ENCODE peak calls at places on chromosomes 12 and 14, in ten cellular contexts. A is suprapubic skin, Z is breast epithelium, S is HCT116, K is HL-60, I is K562, V is GM23338, H is transverse colon, W is H1, J is HepG2. L is an unnamed sample.

GRCh38 chr12:62846506-62846905 is 88.4 kb downstream of the PPM1H start:
- DNase-seq in A (no peak), Z (no peak), S (no peak), K (peak; percentile 18), I (no peak), V (no peak), H (no peak), W (no peak), J (no peak), L (no peak)

GRCh38 chr12:57765003-57765697 is 1.7 kb downstream of the CYP27B1 start:
- DNase-seq in A (no peak), Z (peak; percentile 54), S (no peak), K (peak; percentile 34), I (no peak), V (peak; percentile 86), H (peak; percentile 64), W (peak; percentile 80), J (peak; percentile 40), L (no peak)

GRCh38 chr12:49358548-49359141 is 8.6 kb upstream of the SPATS2 start:
- DNase-seq in A (peak; percentile 44), Z (no peak), S (peak; percentile 84), K (peak; percentile 55), I (peak; percentile 70), V (peak; percentile 89), H (peak; percentile 56), W (peak; percentile 67), J (peak; percentile 72), L (no peak)

GRCh38 chr12:79737875-79738718 is 47.3 kb upstream of the PAWR start:
- DNase-seq in A (no peak), Z (no peak), S (peak; percentile 54), K (peak; percentile 7), I (peak; percentile 44), V (peak; percentile 76), H (peak; percentile 57), W (no peak), J (peak; percentile 68), L (no peak)

GRCh38 chr12:18805516-18806248 is 67.8 kb downstream of the CAPZA3 start:
- DNase-seq in A (no peak), Z (no peak), S (no peak), K (no peak), I (no peak), V (peak; percentile 69), H (no peak), W (peak; percentile 49), J (no peak), L (no peak)

GRCh38 chr14:57871487-57872080 is 5.7 kb upstream of the SLC35F4 start:
- DNase-seq in A (no peak), Z (no peak), S (peak; percentile 35), K (peak; percentile 25), I (peak; percentile 14), V (peak; percentile 77), H (no peak), W (peak; percentile 54), J (peak; percentile 26), L (no peak)

GRCh38 chr12:84397279-84397678 is 515.3 kb downstream of the SLC6A15 start:
- DNase-seq in A (no peak), Z (no peak), S (no peak), K (no peak), I (no peak), V (no peak), H (no peak), W (no peak), J (no peak), L (no peak)

GRCh38 chr12:15546102-15546701 is 223.9 kb downstream of the PTPRO start:
- DNase-seq in A (no peak), Z (no peak), S (no peak), K (no peak), I (no peak), V (no peak), H (no peak), W (no peak), J (no peak), L (no peak)

GRCh38 chr12:42728770-42729531 is 139.4 kb upstream of the PRICKLE1 start:
- DNase-seq in A (no peak), Z (no peak), S (no peak), K (no peak), I (no peak), V (no peak), H (no peak), W (no peak), J (no peak), L (no peak)

GRCh38 chr14:70655110-70655826 is 13.6 kb downstream of the TTC9 start:
- DNase-seq in A (no peak), Z (no peak), S (no peak), K (peak; percentile 84), I (no peak), V (peak; percentile 91), H (peak; percentile 68), W (peak; percentile 53), J (no peak), L (no peak)

GRCh38 chr12:6607751-6608591 is 792 bp upstream of the CHD4 start:
- DNase-seq in A (no peak), Z (no peak), S (peak; percentile 92), K (peak; percentile 68), I (peak; percentile 70), V (peak; percentile 39), H (peak; percentile 76), W (no peak), J (peak; percentile 56), L (no peak)

GRCh38 chr14:92503756-92504491 is 9.7 kb upstream of the RIN3 start:
- DNase-seq in A (peak; percentile 28), Z (no peak), S (peak; percentile 88), K (no peak), I (no peak), V (no peak), H (no peak), W (no peak), J (peak; percentile 94), L (no peak)

GRCh38 chr12:115761784-115762183 is 515.7 kb downstream of the MED13L start:
- DNase-seq in A (no peak), Z (no peak), S (no peak), K (no peak), I (no peak), V (no peak), H (no peak), W (no peak), J (no peak), L (no peak)

DNA sequence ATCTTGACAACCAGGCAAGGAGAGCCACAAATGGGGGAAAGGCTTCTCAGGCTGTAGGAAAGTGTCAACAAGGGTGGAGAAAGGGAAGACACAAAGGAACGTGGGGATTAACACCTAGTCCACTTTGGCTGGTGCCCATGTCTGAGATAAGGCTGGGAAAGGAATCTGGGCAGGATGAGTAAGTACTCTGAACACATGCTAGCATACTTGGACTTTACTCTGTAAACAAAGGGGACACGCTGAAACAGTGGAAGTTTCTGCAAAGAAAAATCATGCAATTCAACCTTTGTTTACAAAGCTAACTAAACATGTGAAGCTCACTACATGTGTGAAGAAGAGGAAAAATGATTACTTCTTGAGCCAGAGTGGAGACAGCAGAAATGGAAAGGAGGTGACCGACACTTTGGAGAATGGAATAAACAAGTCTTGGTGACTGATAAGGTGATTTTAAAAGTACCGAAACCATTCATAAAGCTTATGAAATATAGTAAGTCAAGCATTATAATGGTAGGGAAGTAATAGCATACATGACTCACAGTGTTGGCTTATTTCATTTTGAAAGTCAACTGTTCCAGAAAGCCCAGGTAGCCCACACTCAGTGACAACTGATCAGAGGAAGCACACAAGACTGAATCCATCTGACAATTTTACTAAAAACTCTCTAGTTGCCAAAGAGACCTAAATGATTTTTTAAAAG is 13.2 kb downstream of the CPNE8 start:
- DNase-seq in A (no peak), Z (no peak), S (no peak), K (no peak), I (no peak), V (no peak), H (peak; percentile 67), W (no peak), J (peak; percentile 92), L (no peak)
- TF ChIP-seq POLR2AphosphoS5 in A (no peak), Z (no peak), S (no peak), K (no peak), I (no peak), V (no peak), H (peak; percentile 63), W (no peak), J (no peak), L (no peak)

DNA sequence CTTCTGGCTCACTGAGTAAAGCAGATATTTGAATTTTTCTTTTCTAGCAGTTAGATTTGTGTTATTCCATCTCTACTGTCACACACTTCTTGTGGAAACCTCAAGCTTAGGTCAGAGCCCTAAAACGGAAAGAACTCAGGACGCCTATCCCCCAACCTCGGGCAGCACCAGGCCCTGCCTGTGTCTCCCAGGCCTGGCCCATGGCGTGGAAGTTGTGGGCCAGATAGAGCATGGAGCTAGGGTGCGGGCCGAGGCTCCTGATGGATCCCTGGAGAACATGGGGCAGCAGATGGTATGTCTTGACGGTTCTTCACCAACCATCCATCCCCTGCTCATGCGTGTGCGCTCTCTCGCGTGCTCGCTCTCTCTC is 20.6 kb downstream of the P2RX4 start:
- DNase-seq in A (no peak), Z (no peak), S (no peak), K (no peak), I (no peak), V (peak; percentile 42), H (no peak), W (no peak), J (no peak), L (no peak)
- TF ChIP-seq CTCF in A (no peak), Z (no peak), S (no peak), K (no peak), I (no peak), V (no peak), H (no peak), W (no peak), J (no peak), L (peak; percentile 16)

GRCh38 chr14:99728981-99729451 is 44.9 kb downstream of the CYP46A1 start:
- DNase-seq in A (peak; percentile 42), Z (peak; percentile 19), S (no peak), K (no peak), I (no peak), V (no peak), H (no peak), W (peak; percentile 37), J (no peak), L (peak; percentile 46)

GRCh38 chr14:99728231-99728920 is 44.3 kb downstream of the CYP46A1 start:
- DNase-seq in A (peak; percentile 55), Z (peak; percentile 43), S (no peak), K (no peak), I (no peak), V (no peak), H (no peak), W (no peak), J (no peak), L (peak; percentile 62)

GRCh38 chr14:99731536-99732435 is 47.7 kb downstream of the CYP46A1 start:
- DNase-seq in A (peak; percentile 55), Z (peak; percentile 44), S (no peak), K (no peak), I (no peak), V (no peak), H (peak; percentile 11), W (no peak), J (no peak), L (peak; percentile 80)

GRCh38 chr14:99730876-99731351 is 46.8 kb downstream of the CYP46A1 start:
- DNase-seq in A (peak; percentile 59), Z (peak; percentile 50), S (no peak), K (no peak), I (no peak), V (no peak), H (no peak), W (no peak), J (no peak), L (peak; percentile 83)

GRCh38 chr14:99729991-99730875 is 46.1 kb downstream of the CYP46A1 start:
- DNase-seq in A (peak; percentile 79), Z (peak; percentile 64), S (no peak), K (peak; percentile 25), I (peak; percentile 82), V (peak; percentile 89), H (peak; percentile 68), W (peak; percentile 100), J (peak; percentile 93), L (no peak)
- H3K27ac ChIP-seq in A (no peak overlapping the region), Z (peak overlapping the region; percentile 43), S (peak overlapping the region; percentile 8), K (no peak overlapping the region), I (no peak overlapping the region), V (no peak overlapping the region), H (no peak overlapping the region), W (no peak overlapping the region), J (peak overlapping the region; percentile 65), L (peak overlapping the region; percentile 85)

GRCh38 chr12:4956054-4956453 is 46.3 kb downstream of the KCNA1 start:
- DNase-seq in A (no peak), Z (no peak), S (no peak), K (no peak), I (no peak), V (no peak), H (no peak), W (no peak), J (no peak), L (no peak)
- TF ChIP-seq POLR2AphosphoS5 in A (no peak), Z (no peak), S (no peak), K (no peak), I (no peak), V (no peak), H (no peak), W (no peak), J (no peak), L (no peak)

L was measured in vagina.